ENCODE peak calls at places on chromosomes 6 and 20, in seven cellular contexts. R, F, Z, P, Q, W and V are unnamed samples.

GRCh38 chr20:43191946-43192847 is 2.5 kb upstream of the PTPRT start:
- DNase-seq in Z (peak), W (no peak), Q (no peak), F (no peak), P (peak), R (no peak), V (peak)

GRCh38 chr6:3489032-3489757 is 32.3 kb upstream of the SLC22A23 start:
- DNase-seq in P (no peak), F (no peak), Z (no peak), W (no peak), Q (no peak), R (no peak), V (no peak)

GRCh38 chr6:151071295-151071694 is 168.5 kb upstream of the AKAP12 start:
- DNase-seq in Q (no peak), P (no peak), R (no peak), F (no peak), W (peak), Z (no peak), V (no peak)

GRCh38 chr6:134619789-134620188 is 301.9 kb upstream of the SGK1 start:
- DNase-seq in Z (no peak), W (no peak), P (no peak), F (no peak), R (no peak), Q (no peak), V (no peak)

GRCh38 chr6:155278319-155279049 is 14.7 kb downstream of the CLDN20 start:
- DNase-seq in R (no peak), F (no peak), W (no peak), P (no peak), Z (no peak), Q (no peak), V (no peak)

GRCh38 chr6:48087448-48087847 is 23.5 kb downstream of the PTCHD4 start:
- DNase-seq in W (no peak), Z (no peak), R (no peak), Q (peak), P (no peak), F (no peak), V (no peak)

GRCh38 chr20:56111951-56112730 is 106.8 kb upstream of the CBLN4 start:
- DNase-seq in W (no peak), R (no peak), P (no peak), Q (no peak), F (no peak), Z (no peak), V (no peak)

GRCh38 chr6:15874821-15875220 is 212.0 kb upstream of the DTNBP1 start:
- DNase-seq in Q (no peak), P (no peak), F (no peak), R (no peak), Z (no peak), W (no peak), V (no peak)

GRCh38 chr6:36131517-36132220 is 1.4 kb downstream of the MAPK13 start:
- DNase-seq in F (no peak), Q (no peak), R (no peak), P (no peak), Z (peak), W (no peak), V (peak)

GRCh38 chr6:90610291-90610670 is 23.4 kb upstream of the MAP3K7 start:
- DNase-seq in R (no peak), Z (no peak), W (no peak), P (no peak), Q (no peak), F (no peak), V (peak)

GRCh38 chr6:80641591-80641990 is 535.1 kb downstream of the BCKDHB start:
- DNase-seq in P (no peak), R (no peak), Z (no peak), W (no peak), F (no peak), Q (no peak), V (no peak)

GRCh38 chr6:112906737-112907136 is 559.6 kb downstream of the RFPL4B start:
- DNase-seq in F (no peak), R (no peak), W (no peak), Q (no peak), P (no peak), Z (no peak), V (no peak)

GRCh38 chr20:64119681-64120341 is 12.4 kb upstream of the NPBWR2 start:
- DNase-seq in R (peak), W (no peak), F (peak), P (no peak), Z (no peak), Q (peak), V (no peak)

GRCh38 chr6:31871068-31871659 is 7.6 kb downstream of the SLC44A4 start:
- DNase-seq in W (no peak), Q (no peak), R (no peak), P (no peak), F (no peak), Z (no peak), V (no peak)

GRCh38 chr6:105875974-105876640 is 210.0 kb upstream of the PRDM1 start:
- DNase-seq in P (no peak), Z (no peak), F (no peak), W (no peak), Q (no peak), R (no peak), V (no peak)

GRCh38 chr6:157520117-157520406 is 139.1 kb downstream of the ZDHHC14 start:
- DNase-seq in R (no peak), W (no peak), Z (no peak), F (no peak), Q (no peak), P (no peak), V (no peak)

GRCh38 chr6:17831135-17831534 is 124.4 kb upstream of the NUP153 start:
- DNase-seq in W (no peak), P (no peak), R (no peak), F (no peak), Q (no peak), Z (no peak), V (no peak)

GRCh38 chr6:27281569-27281968 is 30.5 kb downstream of the POM121L2 start:
- DNase-seq in R (no peak), Z (no peak), F (no peak), W (no peak), Q (no peak), P (no peak), V (no peak)

GRCh38 chr6:113632220-113632864 is 224.8 kb upstream of the MARCKS start:
- DNase-seq in F (peak), W (peak), Z (no peak), R (no peak), Q (peak), P (no peak), V (peak)

GRCh38 chr6:153059757-153060156 is 57.2 kb upstream of the MTRF1L start:
- DNase-seq in P (no peak), Z (no peak), Q (no peak), W (no peak), R (no peak), F (no peak), V (no peak)

GRCh38 chr20:5073154-5074049 is 46.4 kb downstream of the PCNA start:
- DNase-seq in W (peak), R (peak), Z (peak), Q (peak), P (peak), F (peak), V (no peak)

GRCh38 chr6:1552296-1552761 is 57.4 kb upstream of the FOXC1 start:
- DNase-seq in Z (no peak), P (no peak), F (no peak), R (no peak), W (no peak), Q (peak), V (peak)

GRCh38 chr20:17863577-17864292 is 104.9 kb downstream of the SNX5 start:
- DNase-seq in Q (no peak), Z (peak), P (no peak), R (no peak), W (no peak), F (peak), V (no peak)

GRCh38 chr6:144063246-144063743 is 32.1 kb downstream of the SF3B5 start:
- DNase-seq in W (no peak), R (no peak), P (peak), Z (no peak), F (no peak), Q (no peak), V (no peak)

GRCh38 chr6:37160922-37161778 is 8.8 kb upstream of the PIM1 start:
- DNase-seq in W (no peak), Q (no peak), P (no peak), R (no peak), F (no peak), Z (no peak), V (no peak)

GRCh38 chr6:145756170-145756662 is 20.9 kb upstream of the EPM2A start:
- DNase-seq in Q (no peak), F (peak), R (no peak), Z (peak), P (no peak), W (no peak), V (no peak)

GRCh38 chr6:139605350-139605749 is 230.9 kb upstream of the CITED2 start:
- DNase-seq in R (no peak), Q (no peak), Z (no peak), W (no peak), P (no peak), F (no peak), V (no peak)

GRCh38 chr20:25280051-25280573 is 32.2 kb downstream of the PYGB start:
- DNase-seq in R (no peak), P (no peak), Z (peak), W (no peak), Q (no peak), F (peak), V (no peak)

GRCh38 chr6:135675862-135676261 is 175.6 kb upstream of the PDE7B start:
- DNase-seq in W (no peak), F (no peak), Q (peak), P (peak), R (no peak), Z (peak), V (peak)

GRCh38 chr6:166619912-166620311 is 7.1 kb downstream of the RPS6KA2 start:
- DNase-seq in F (no peak), W (no peak), Z (no peak), P (no peak), Q (no peak), R (no peak), V (no peak)

GRCh38 chr6:5626727-5627426 is 365.6 kb downstream of the FARS2 start:
- DNase-seq in Z (no peak), Q (no peak), R (no peak), F (no peak), P (no peak), W (no peak), V (peak)

GRCh38 chr20:36849333-36850065 is 26.4 kb upstream of the TLDC2 start:
- DNase-seq in Z (no peak), P (no peak), W (no peak), R (no peak), F (no peak), Q (no peak), V (no peak)

GRCh38 chr6:168137024-168137423 is 58.0 kb upstream of the FRMD1 start:
- DNase-seq in W (no peak), R (no peak), Q (no peak), P (no peak), Z (no peak), F (no peak), V (no peak)

GRCh38 chr20:62143976-62144825 is 632 bp downstream of the SS18L1 start:
- DNase-seq in Z (peak), R (no peak), Q (no peak), F (no peak), P (peak), W (no peak), V (peak)

GRCh38 chr6:166435574-166435973 is 52.8 kb upstream of the MPC1 start:
- DNase-seq in W (no peak), F (no peak), Q (no peak), R (no peak), P (peak), Z (peak), V (no peak)

GRCh38 chr6:95186710-95187109 is 390.6 kb upstream of the MANEA start:
- DNase-seq in Q (no peak), W (no peak), Z (no peak), R (no peak), P (no peak), F (no peak), V (no peak)

GRCh38 chr6:39568896-39569295 is 156.3 kb downstream of the KIF6 start:
- DNase-seq in W (no peak), P (no peak), Z (no peak), F (no peak), R (no peak), Q (no peak), V (no peak)
- TF ChIP-seq CTCF in W (no peak), P (no peak), Z (no peak), F (no peak), R (no peak), Q (no peak), V (no peak)

DNA sequence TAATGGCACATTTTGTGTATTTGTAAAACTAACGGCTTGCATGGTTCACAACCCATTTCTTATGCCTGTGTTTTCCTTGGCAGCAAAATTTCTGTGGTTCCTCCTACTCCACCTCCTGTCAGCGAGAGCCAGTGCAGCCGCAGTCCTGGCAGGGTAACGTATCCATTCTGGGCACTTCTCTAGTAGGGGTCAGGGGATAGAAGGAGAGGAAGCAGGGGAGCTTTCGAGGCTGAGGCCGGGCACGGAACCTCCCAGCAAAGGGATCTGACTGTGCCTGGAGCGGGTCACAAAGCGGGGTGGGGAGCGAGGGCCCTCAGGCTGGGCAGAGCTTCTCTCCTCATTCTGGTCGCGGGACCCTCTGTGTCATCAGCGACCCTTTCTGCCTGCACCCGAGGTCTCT is 58.4 kb downstream of the SYTL3 start:
- DNase-seq in Z (no peak), F (no peak), Q (no peak), W (no peak), R (no peak), P (peak), V (no peak)
- TF ChIP-seq CTCF in Z (no peak), F (no peak), Q (no peak), W (no peak), R (no peak), P (no peak), V (no peak)

GRCh38 chr6:6781172-6781876 is 192.8 kb downstream of the LY86 start:
- DNase-seq in R (peak), P (no peak), Z (no peak), Q (peak), W (no peak), F (no peak), V (no peak)

GRCh38 chr6:6783736-6784135 is 195.2 kb downstream of the LY86 start:
- DNase-seq in Q (no peak), Z (no peak), R (no peak), P (no peak), W (no peak), F (no peak), V (no peak)

GRCh38 chr6:6784514-6785162 is 196.1 kb downstream of the LY86 start:
- DNase-seq in Q (no peak), F (no peak), P (no peak), Z (no peak), W (no peak), R (no peak), V (no peak)

GRCh38 chr6:6781877-6782236 is 193.3 kb downstream of the LY86 start:
- DNase-seq in W (no peak), F (no peak), P (no peak), Z (no peak), R (no peak), Q (no peak), V (no peak)

GRCh38 chr6:6780231-6780630 is 191.7 kb downstream of the LY86 start:
- DNase-seq in F (no peak), R (no peak), P (no peak), W (no peak), Q (no peak), Z (no peak), V (no peak)
- TF ChIP-seq CTCF in F (no peak), R (no peak), P (no peak), W (no peak), Q (no peak), Z (no peak), V (no peak)

GRCh38 chr20:44959896-44960852 is at the start of gene TOMM34:
- DNase-seq in F (peak), P (peak), W (peak), Q (peak), R (peak), Z (peak), V (peak)

GRCh38 chr20:44961868-44962267 is 1.7 kb upstream of the TOMM34 start:
- DNase-seq in F (no peak), Q (no peak), P (no peak), R (no peak), Z (peak), W (no peak), V (no peak)

GRCh38 chr20:44961024-44961866 is 1.0 kb upstream of the TOMM34 start:
- DNase-seq in Q (no peak), Z (no peak), P (no peak), F (no peak), R (no peak), W (no peak), V (no peak)

GRCh38 chr20:44958276-44958675 is 1.9 kb downstream of the TOMM34 start:
- DNase-seq in F (no peak), Q (no peak), R (no peak), P (no peak), Z (no peak), W (no peak), V (no peak)

GRCh38 chr20:44959082-44959895 is 908 bp downstream of the TOMM34 start:
- DNase-seq in F (no peak), Z (no peak), R (peak), W (peak), Q (no peak), P (no peak), V (peak)
- TF ChIP-seq CTCF in F (no peak), Z (no peak), R (no peak), W (no peak), Q (no peak), P (no peak), V (no peak)

DNA sequence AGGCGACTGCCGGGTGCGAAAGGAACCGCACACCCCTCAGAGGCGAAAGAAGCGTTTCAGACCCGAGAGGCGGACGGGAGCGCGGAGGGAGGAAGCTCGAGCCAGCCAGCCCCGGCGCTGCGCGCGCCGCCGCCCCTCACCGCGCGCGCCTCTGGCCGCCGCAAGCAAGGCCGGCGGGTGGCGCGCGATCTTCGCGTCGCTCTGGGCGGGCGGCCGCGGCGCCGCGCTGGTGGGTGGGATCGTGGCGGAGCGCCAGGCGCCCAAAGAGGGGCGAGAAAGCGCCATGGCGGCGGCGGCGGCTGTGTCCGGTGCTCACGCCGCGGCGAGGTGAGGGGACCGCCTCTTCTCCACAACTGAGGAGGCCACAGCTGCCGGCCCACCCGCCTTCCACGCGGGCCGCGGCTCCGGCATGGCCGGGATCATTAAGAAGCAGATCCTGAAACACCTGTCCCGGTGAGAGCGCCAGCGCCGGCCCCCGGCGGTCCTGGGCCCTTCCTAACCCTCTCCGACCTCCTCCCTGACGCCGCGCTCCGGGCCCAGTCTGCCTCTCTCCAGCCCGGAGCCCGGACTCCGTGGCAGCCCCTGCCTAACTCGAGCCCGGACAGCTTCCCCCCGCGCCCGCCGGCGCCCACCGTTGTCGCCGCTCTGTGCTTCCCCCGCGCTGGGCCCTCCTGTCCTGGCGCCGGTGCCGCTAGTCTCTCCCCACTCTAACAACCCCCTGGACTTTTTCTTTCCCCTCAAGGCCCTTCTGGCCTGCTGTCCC is at the start of gene BLTP3A:
- DNase-seq in W (no peak), P (peak), R (no peak), Z (peak), F (peak), Q (peak), V (peak)
- TF ChIP-seq CTCF in W (no peak), P (no peak), R (no peak), Z (no peak), F (no peak), Q (no peak), V (peak)

GRCh38 chr20:11965602-11966001 is 47.9 kb downstream of the BTBD3 start:
- DNase-seq in Q (no peak), R (no peak), P (no peak), F (no peak), Z (no peak), W (no peak), V (no peak)
- TF ChIP-seq CTCF in Q (no peak), R (no peak), P (peak), F (no peak), Z (no peak), W (no peak), V (no peak)

DNA sequence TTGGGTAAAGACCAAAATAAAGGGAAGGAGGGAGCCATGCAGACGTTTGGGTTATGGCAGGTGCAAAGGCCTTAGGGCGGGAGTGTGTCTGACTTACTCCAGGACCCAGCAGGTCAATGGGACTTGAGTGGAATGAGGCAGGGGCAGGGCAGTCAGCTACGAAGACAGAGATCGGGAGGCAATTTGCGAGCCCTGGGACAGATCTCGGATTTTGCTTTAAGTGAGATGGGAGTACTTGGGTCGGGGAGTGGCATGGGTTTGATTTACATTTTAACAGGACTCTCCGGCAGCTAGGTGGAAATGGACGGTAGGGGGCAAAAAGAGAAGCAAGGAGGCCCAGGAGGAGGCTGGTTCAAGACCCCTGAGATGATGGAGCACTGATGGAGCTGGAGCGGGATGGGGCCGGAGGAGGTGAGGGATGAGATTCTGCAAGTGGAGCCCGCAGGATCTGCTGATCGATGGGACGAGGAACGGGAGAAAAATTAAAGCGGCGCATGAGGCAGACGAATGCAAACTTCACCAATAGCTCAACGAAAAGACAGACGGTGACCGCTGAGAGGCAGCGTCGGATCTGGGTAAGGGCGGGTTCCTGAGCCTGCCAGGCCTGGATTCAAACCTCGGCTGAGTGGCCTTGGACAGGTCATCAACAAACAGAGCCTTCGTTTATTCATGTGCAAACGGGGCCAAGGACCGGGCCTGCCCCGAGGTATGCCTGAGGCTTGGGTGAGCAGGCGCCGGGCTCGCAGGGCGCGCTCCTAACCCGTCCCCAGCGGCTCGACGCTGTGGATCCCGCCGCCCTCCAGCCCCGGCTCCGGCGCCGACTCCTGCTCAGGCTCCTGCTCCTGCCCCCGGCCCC is 774 bp upstream of the RBCK1 start:
- DNase-seq in F (peak), R (peak), W (peak), P (peak), Z (peak), Q (peak), V (peak)
- TF ChIP-seq CTCF in F (peak), R (no peak), W (peak), P (peak), Z (peak), Q (peak), V (no peak)

GRCh38 chr20:46539113-46539512 is 11.3 kb downstream of the OCSTAMP start:
- DNase-seq in Z (no peak), F (no peak), W (no peak), Q (no peak), P (no peak), R (no peak), V (no peak)
- TF ChIP-seq CTCF in Z (peak), F (peak), W (no peak), Q (peak), P (peak), R (no peak), V (no peak)